ENCODE peak calls at places on chromosomes 3 and 15, in seven cellular contexts. One of them, this sample, is unnamed.

GRCh38 chr15:67813104-67813634 is 12.1 kb upstream of the SKOR1 start:
- DNase-seq in trophoblast cell: no peak
- DNase-seq in neuronal stem cell: no peak
- DNase-seq in IMR-90: no peak
- DNase-seq in mesendoderm: no peak
- DNase-seq in H9: peak; percentile 25
- DNase-seq in mesenchymal stem cell: no peak
- DNase-seq in this sample: no peak

GRCh38 chr15:45660231-45660979 is 25.6 kb downstream of the SQOR start:
- DNase-seq in neuronal stem cell: no peak
- DNase-seq in H9: no peak
- DNase-seq in mesendoderm: peak; percentile 16
- DNase-seq in trophoblast cell: no peak
- DNase-seq in mesenchymal stem cell: peak; percentile 45
- DNase-seq in IMR-90: peak; percentile 28
- DNase-seq in this sample: no peak

GRCh38 chr15:31487811-31488436 is 161.3 kb downstream of the KLF13 start:
- DNase-seq in mesenchymal stem cell: no peak
- DNase-seq in H9: peak; percentile 39
- DNase-seq in trophoblast cell: no peak
- DNase-seq in neuronal stem cell: no peak
- DNase-seq in mesendoderm: no peak
- DNase-seq in IMR-90: peak; percentile 43
- DNase-seq in this sample: no peak

GRCh38 chr15:83844742-83845141 is 190.8 kb downstream of the ADAMTSL3 start:
- DNase-seq in mesenchymal stem cell: peak; percentile 46
- DNase-seq in IMR-90: peak; percentile 39
- DNase-seq in H9: no peak
- DNase-seq in trophoblast cell: peak; percentile 87
- DNase-seq in mesendoderm: no peak
- DNase-seq in neuronal stem cell: no peak
- DNase-seq in this sample: no peak

GRCh38 chr3:169387751-169388696 is 275.5 kb downstream of the MECOM start:
- DNase-seq in mesenchymal stem cell: no peak
- DNase-seq in mesendoderm: peak; percentile 17
- DNase-seq in neuronal stem cell: no peak
- DNase-seq in H9: peak; percentile 39
- DNase-seq in trophoblast cell: no peak
- DNase-seq in IMR-90: no peak
- DNase-seq in this sample: no peak

GRCh38 chr15:71940004-71940588 is 129.7 kb downstream of the NR2E3 start:
- DNase-seq in mesenchymal stem cell: no peak
- DNase-seq in trophoblast cell: no peak
- DNase-seq in neuronal stem cell: no peak
- DNase-seq in IMR-90: peak; percentile 9
- DNase-seq in mesendoderm: no peak
- DNase-seq in H9: no peak
- DNase-seq in this sample: no peak

GRCh38 chr15:85598203-85598602 is 196.5 kb downstream of the KLHL25 start:
- DNase-seq in mesendoderm: no peak
- DNase-seq in trophoblast cell: no peak
- DNase-seq in neuronal stem cell: no peak
- DNase-seq in IMR-90: no peak
- DNase-seq in H9: no peak
- DNase-seq in mesenchymal stem cell: peak; percentile 72
- DNase-seq in this sample: no peak

GRCh38 chr3:188349276-188349962 is 195.5 kb downstream of the LPP start:
- DNase-seq in mesendoderm: peak; percentile 52
- DNase-seq in neuronal stem cell: no peak
- DNase-seq in mesenchymal stem cell: peak; percentile 33
- DNase-seq in IMR-90: no peak
- DNase-seq in trophoblast cell: peak; percentile 17
- DNase-seq in H9: peak; percentile 55
- DNase-seq in this sample: no peak

GRCh38 chr3:53254810-53255359 is 937 bp downstream of the TKT start:
- DNase-seq in neuronal stem cell: peak; percentile 62
- DNase-seq in trophoblast cell: peak; percentile 74
- DNase-seq in IMR-90: peak; percentile 47
- DNase-seq in mesenchymal stem cell: peak; percentile 65
- DNase-seq in mesendoderm: peak; percentile 89
- DNase-seq in H9: peak; percentile 64
- DNase-seq in this sample: no peak

GRCh38 chr3:163576314-163576713 is 1502.0 kb downstream of the SI start:
- DNase-seq in H9: no peak
- DNase-seq in neuronal stem cell: no peak
- DNase-seq in mesendoderm: no peak
- DNase-seq in IMR-90: no peak
- DNase-seq in trophoblast cell: no peak
- DNase-seq in mesenchymal stem cell: no peak
- DNase-seq in this sample: no peak

GRCh38 chr3:134309987-134310700 is 59.5 kb upstream of the RYK start:
- DNase-seq in IMR-90: no peak
- DNase-seq in trophoblast cell: peak; percentile 58
- DNase-seq in mesenchymal stem cell: peak; percentile 58
- DNase-seq in neuronal stem cell: no peak
- DNase-seq in mesendoderm: no peak
- DNase-seq in H9: no peak
- DNase-seq in this sample: no peak

GRCh38 chr3:116492379-116492778 is 47.1 kb upstream of the LSAMP start:
- DNase-seq in IMR-90: no peak
- DNase-seq in H9: no peak
- DNase-seq in trophoblast cell: no peak
- DNase-seq in mesenchymal stem cell: no peak
- DNase-seq in neuronal stem cell: no peak
- DNase-seq in mesendoderm: no peak
- DNase-seq in this sample: no peak

GRCh38 chr15:76163429-76164020 is 103.7 kb downstream of the TMEM266 start:
- DNase-seq in trophoblast cell: peak; percentile 42
- DNase-seq in mesendoderm: no peak
- DNase-seq in mesenchymal stem cell: peak; percentile 63
- DNase-seq in IMR-90: peak; percentile 79
- DNase-seq in H9: no peak
- DNase-seq in neuronal stem cell: no peak
- DNase-seq in this sample: no peak

GRCh38 chr3:90055721-90056120 is 948.3 kb downstream of the EPHA3 start:
- DNase-seq in trophoblast cell: no peak
- DNase-seq in mesenchymal stem cell: peak; percentile 37
- DNase-seq in H9: no peak
- DNase-seq in IMR-90: peak; percentile 10
- DNase-seq in mesendoderm: no peak
- DNase-seq in neuronal stem cell: no peak
- DNase-seq in this sample: no peak
- H4K8ac ChIP-seq in trophoblast cell: no peak overlapping the region
- H4K8ac ChIP-seq in mesenchymal stem cell: no peak overlapping the region
- H4K8ac ChIP-seq in H9: no peak overlapping the region
- H4K8ac ChIP-seq in IMR-90: no peak overlapping the region
- H4K8ac ChIP-seq in mesendoderm: no peak overlapping the region
- H4K8ac ChIP-seq in neuronal stem cell: no peak overlapping the region
- H4K8ac ChIP-seq in this sample: no peak overlapping the region

DNA sequence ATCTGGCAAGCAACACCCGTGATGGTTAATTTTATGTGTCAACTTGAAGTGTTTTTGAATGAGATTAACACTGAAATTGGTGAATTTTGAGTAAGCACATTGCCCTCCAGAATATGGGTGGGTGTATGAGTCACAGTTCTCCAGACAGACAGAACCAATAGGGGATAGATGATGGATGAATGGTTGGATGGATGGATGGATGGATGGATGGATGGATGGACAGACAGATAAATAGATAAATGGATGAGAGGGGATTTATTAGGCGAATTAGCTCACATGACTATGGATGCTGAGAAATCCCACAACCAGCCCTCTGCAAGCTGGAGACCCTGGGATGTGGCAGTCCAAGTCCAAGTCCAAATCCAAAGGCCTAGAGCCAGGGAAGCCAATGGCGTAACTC is 5.4 kb upstream of the VWA5B2 start:
- DNase-seq in H9: no peak
- DNase-seq in neuronal stem cell: no peak
- DNase-seq in IMR-90: no peak
- DNase-seq in mesenchymal stem cell: no peak
- DNase-seq in mesendoderm: no peak
- DNase-seq in trophoblast cell: no peak
- DNase-seq in this sample: no peak
- H4K8ac ChIP-seq in H9: no peak overlapping the region
- H4K8ac ChIP-seq in neuronal stem cell: no peak overlapping the region
- H4K8ac ChIP-seq in IMR-90: no peak overlapping the region
- H4K8ac ChIP-seq in mesenchymal stem cell: no peak overlapping the region
- H4K8ac ChIP-seq in mesendoderm: no peak overlapping the region
- H4K8ac ChIP-seq in trophoblast cell: no peak overlapping the region
- H4K8ac ChIP-seq in this sample: no peak overlapping the region

DNA sequence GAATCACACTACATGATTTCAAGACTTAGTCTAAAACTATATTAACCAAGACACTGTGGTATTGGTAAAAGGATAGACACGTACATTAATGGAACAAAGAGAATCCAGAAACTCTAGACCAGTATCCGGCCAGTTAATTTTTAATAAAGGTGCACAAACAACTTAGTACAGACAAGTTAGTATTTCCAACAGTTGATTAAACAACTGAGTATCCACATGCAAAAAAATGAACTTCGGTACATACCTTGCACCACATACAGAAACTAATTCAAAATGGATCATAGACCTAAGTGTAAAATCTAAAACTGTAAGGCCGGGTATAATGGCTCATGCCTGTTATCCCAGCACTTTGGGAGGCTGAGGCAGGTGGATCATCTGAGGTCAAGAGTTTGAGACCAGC is 46.6 kb upstream of the DUSP7 start:
- DNase-seq in mesendoderm: no peak
- DNase-seq in neuronal stem cell: no peak
- DNase-seq in H9: no peak
- DNase-seq in IMR-90: no peak
- DNase-seq in mesenchymal stem cell: no peak
- DNase-seq in trophoblast cell: no peak
- DNase-seq in this sample: no peak
- H4K8ac ChIP-seq in mesendoderm: no peak overlapping the region
- H4K8ac ChIP-seq in neuronal stem cell: no peak overlapping the region
- H4K8ac ChIP-seq in H9: no peak overlapping the region
- H4K8ac ChIP-seq in IMR-90: no peak overlapping the region
- H4K8ac ChIP-seq in mesenchymal stem cell: no peak overlapping the region
- H4K8ac ChIP-seq in trophoblast cell: no peak overlapping the region
- H4K8ac ChIP-seq in this sample: no peak overlapping the region

GRCh38 chr3:37862219-37862711 is 585 bp downstream of the CTDSPL start:
- DNase-seq in H9: peak; percentile 51
- DNase-seq in mesendoderm: peak; percentile 55
- DNase-seq in mesenchymal stem cell: no peak
- DNase-seq in trophoblast cell: no peak
- DNase-seq in neuronal stem cell: peak; percentile 41
- DNase-seq in IMR-90: peak; percentile 48
- DNase-seq in this sample: no peak
- H4K8ac ChIP-seq in H9: no peak overlapping the region
- H4K8ac ChIP-seq in mesendoderm: no peak overlapping the region
- H4K8ac ChIP-seq in mesenchymal stem cell: peak overlapping the region; percentile 62
- H4K8ac ChIP-seq in trophoblast cell: peak overlapping the region; percentile 59
- H4K8ac ChIP-seq in neuronal stem cell: no peak overlapping the region
- H4K8ac ChIP-seq in IMR-90: peak overlapping the region; percentile 12
- H4K8ac ChIP-seq in this sample: peak overlapping the region; percentile 35

GRCh38 chr3:48596157-48596556 is 1.0 kb upstream of the COL7A1 start:
- DNase-seq in neuronal stem cell: no peak
- DNase-seq in trophoblast cell: no peak
- DNase-seq in IMR-90: no peak
- DNase-seq in mesenchymal stem cell: no peak
- DNase-seq in H9: no peak
- DNase-seq in mesendoderm: no peak
- DNase-seq in this sample: no peak
- H4K8ac ChIP-seq in neuronal stem cell: no peak overlapping the region
- H4K8ac ChIP-seq in trophoblast cell: peak overlapping the region; percentile 71
- H4K8ac ChIP-seq in IMR-90: peak overlapping the region; percentile 85
- H4K8ac ChIP-seq in mesenchymal stem cell: peak overlapping the region; percentile 33
- H4K8ac ChIP-seq in H9: no peak overlapping the region
- H4K8ac ChIP-seq in mesendoderm: no peak overlapping the region
- H4K8ac ChIP-seq in this sample: peak overlapping the region; percentile 3

GRCh38 chr3:37161351-37161750 is 13.0 kb downstream of the LRRFIP2 start:
- DNase-seq in trophoblast cell: no peak
- DNase-seq in neuronal stem cell: no peak
- DNase-seq in mesenchymal stem cell: no peak
- DNase-seq in IMR-90: peak; percentile 22
- DNase-seq in mesendoderm: no peak
- DNase-seq in H9: no peak
- DNase-seq in this sample: no peak
- H4K8ac ChIP-seq in trophoblast cell: no peak overlapping the region
- H4K8ac ChIP-seq in neuronal stem cell: no peak overlapping the region
- H4K8ac ChIP-seq in mesenchymal stem cell: no peak overlapping the region
- H4K8ac ChIP-seq in IMR-90: no peak overlapping the region
- H4K8ac ChIP-seq in mesendoderm: no peak overlapping the region
- H4K8ac ChIP-seq in H9: no peak overlapping the region
- H4K8ac ChIP-seq in this sample: no peak overlapping the region

DNA sequence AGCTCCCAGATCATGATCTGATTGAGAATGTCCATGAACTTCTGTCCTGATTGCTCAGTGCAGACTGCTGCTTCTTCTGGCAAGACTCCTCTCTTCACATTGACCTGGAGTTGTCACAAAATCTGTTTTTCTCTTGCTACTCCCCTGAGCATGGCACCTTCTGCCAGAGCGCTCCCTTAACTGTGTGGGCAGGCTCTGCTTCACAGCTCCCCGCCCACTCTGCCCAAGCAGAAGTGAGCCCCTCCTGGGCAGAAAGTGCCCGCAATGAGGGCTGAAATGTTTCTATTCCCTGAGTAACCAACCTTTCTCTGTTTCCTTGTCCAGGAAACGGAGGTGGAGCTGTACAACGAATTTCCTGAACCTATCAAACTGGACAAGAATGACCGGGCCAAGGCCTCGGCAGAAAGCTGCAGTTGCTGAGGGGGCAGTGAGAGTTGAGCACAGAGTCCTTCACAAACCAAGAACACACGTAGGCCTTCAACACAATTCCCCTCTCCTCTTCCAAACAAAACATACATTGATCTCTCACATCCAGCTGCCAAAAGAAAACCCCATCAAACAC is 66.3 kb upstream of the ACAD9 start:
- DNase-seq in H9: no peak
- DNase-seq in mesendoderm: no peak
- DNase-seq in neuronal stem cell: no peak
- DNase-seq in trophoblast cell: no peak
- DNase-seq in IMR-90: no peak
- DNase-seq in mesenchymal stem cell: no peak
- DNase-seq in this sample: no peak
- H4K8ac ChIP-seq in H9: no peak overlapping the region
- H4K8ac ChIP-seq in mesendoderm: no peak overlapping the region
- H4K8ac ChIP-seq in neuronal stem cell: no peak overlapping the region
- H4K8ac ChIP-seq in trophoblast cell: no peak overlapping the region
- H4K8ac ChIP-seq in IMR-90: no peak overlapping the region
- H4K8ac ChIP-seq in mesenchymal stem cell: no peak overlapping the region
- H4K8ac ChIP-seq in this sample: no peak overlapping the region

DNA sequence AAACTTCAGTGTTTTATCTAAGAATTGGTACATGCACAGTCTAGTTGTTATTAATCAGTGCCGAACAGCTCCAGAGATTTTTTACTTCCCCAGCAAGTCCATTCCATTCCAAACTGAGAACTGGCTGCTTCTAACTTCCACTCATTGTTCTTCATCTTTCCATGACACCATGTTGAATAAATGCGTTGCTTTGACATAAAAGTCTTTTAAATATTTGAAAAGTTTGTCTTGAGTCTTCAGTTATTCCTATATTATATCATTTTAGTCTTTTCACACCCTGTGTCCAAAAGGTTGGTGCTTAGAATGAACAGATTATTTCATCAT is 65.4 kb downstream of the CMSS1 start:
- DNase-seq in mesenchymal stem cell: no peak
- DNase-seq in IMR-90: no peak
- DNase-seq in mesendoderm: no peak
- DNase-seq in H9: no peak
- DNase-seq in neuronal stem cell: no peak
- DNase-seq in trophoblast cell: no peak
- DNase-seq in this sample: no peak
- H4K8ac ChIP-seq in mesenchymal stem cell: no peak overlapping the region
- H4K8ac ChIP-seq in IMR-90: no peak overlapping the region
- H4K8ac ChIP-seq in mesendoderm: no peak overlapping the region
- H4K8ac ChIP-seq in H9: no peak overlapping the region
- H4K8ac ChIP-seq in neuronal stem cell: no peak overlapping the region
- H4K8ac ChIP-seq in trophoblast cell: no peak overlapping the region
- H4K8ac ChIP-seq in this sample: no peak overlapping the region

This sample was measured in H1.